ENCODE peak calls at places on chromosome 2, in six cellular contexts. M is Caco-2; I is activated CD8-positive, alpha-beta memory T cell treated with anti-CD3 and anti-CD28 coated beads, Interleukin-2, amount 50 U/mL, for 48 hours; O is NCI-H1436 treated with DMSO at 0.1 percent for 48 hours; G is cardiac muscle cell; V is activated T-helper 1 cell treated with anti-CD3 and anti-CD28 coated beads, Interleukin-2, amount 50 U/mL, for 16 hours. L is an unnamed sample.

GRCh38 chr2:22880161-22880560 is 504.8 kb upstream of the KLHL29 start:
- DNase-seq in M (no peak), I (no peak), O (no peak), G (no peak), V (no peak), L (peak; percentile 48)

GRCh38 chr2:38095996-38096861 is 20.3 kb upstream of the CYP1B1 start:
- DNase-seq in M (peak; percentile 92), I (no peak), O (no peak), G (peak; percentile 57), V (no peak), L (peak; percentile 29)

GRCh38 chr2:160087854-160088745 is 25.7 kb upstream of the PLA2R1 start:
- DNase-seq in M (no peak), I (no peak), O (no peak), G (peak; percentile 30), V (no peak), L (peak; percentile 10)

GRCh38 chr2:239934571-239935171 is 90.5 kb downstream of the NDUFA10 start:
- DNase-seq in M (peak; percentile 27), I (peak; percentile 80), O (no peak), G (peak; percentile 67), V (peak; percentile 20), L (peak; percentile 7)

GRCh38 chr2:112118148-112118547 is 20.0 kb upstream of the FBLN7 start:
- DNase-seq in M (no peak), I (no peak), O (no peak), G (no peak), V (no peak), L (no peak)

GRCh38 chr2:71796174-71796592 is 342.8 kb downstream of the DYSF start:
- DNase-seq in M (no peak), I (no peak), O (no peak), G (peak; percentile 27), V (no peak), L (no peak)

GRCh38 chr2:209459359-209459758 is 35.5 kb downstream of the MAP2 start:
- DNase-seq in M (no peak), I (no peak), O (no peak), G (no peak), V (no peak), L (no peak)

GRCh38 chr2:29259221-29259620 is 144.0 kb downstream of the CLIP4 start:
- DNase-seq in M (no peak), I (no peak), O (no peak), G (no peak), V (no peak), L (no peak)

GRCh38 chr2:1625281-1626001 is 118.9 kb downstream of the PXDN start:
- DNase-seq in M (peak; percentile 76), I (no peak), O (no peak), G (peak; percentile 60), V (no peak), L (no peak)

GRCh38 chr2:218816561-218817011 is 15.0 kb downstream of the PRKAG3 start:
- DNase-seq in M (no peak), I (no peak), O (no peak), G (no peak), V (no peak), L (no peak)

GRCh38 chr2:240988146-240988545 is 10.3 kb upstream of the SNED1 start:
- DNase-seq in M (no peak), I (no peak), O (no peak), G (no peak), V (no peak), L (no peak)

GRCh38 chr2:135056790-135057189 is 4.7 kb downstream of the RAB3GAP1 start:
- DNase-seq in M (no peak), I (no peak), O (no peak), G (peak; percentile 24), V (no peak), L (no peak)

GRCh38 chr2:212659441-212659840 is 120.8 kb upstream of the ERBB4 start:
- DNase-seq in M (no peak), I (no peak), O (no peak), G (no peak), V (no peak), L (no peak)

GRCh38 chr2:19139386-19139785 is 219.0 kb downstream of the OSR1 start:
- DNase-seq in M (no peak), I (no peak), O (no peak), G (no peak), V (no peak), L (no peak)

GRCh38 chr2:241033346-241033987 is 35.0 kb downstream of the SNED1 start:
- DNase-seq in M (no peak), I (no peak), O (no peak), G (no peak), V (no peak), L (no peak)

GRCh38 chr2:219736196-219736595 is 108.8 kb downstream of the SLC4A3 start:
- DNase-seq in M (no peak), I (no peak), O (no peak), G (peak; percentile 87), V (no peak), L (peak; percentile 80)

GRCh38 chr2:240182476-240182875 is 42.0 kb upstream of the OTOS start:
- DNase-seq in M (no peak), I (no peak), O (no peak), G (no peak), V (no peak), L (no peak)

GRCh38 chr2:207163053-207163814 is 2.5 kb downstream of the KLF7 start:
- DNase-seq in M (no peak), I (no peak), O (no peak), G (peak; percentile 87), V (no peak), L (no peak)

GRCh38 chr2:3257166-3257565 is 120.5 kb downstream of the EIPR1 start:
- DNase-seq in M (no peak), I (no peak), O (no peak), G (no peak), V (no peak), L (peak; percentile 85)

GRCh38 chr2:106175084-106175850 is 18.8 kb downstream of the UXS1 start:
- DNase-seq in M (no peak), I (no peak), O (no peak), G (no peak), V (no peak), L (no peak)

GRCh38 chr2:143452817-143453462 is 323.7 kb downstream of the ARHGAP15 start:
- DNase-seq in M (no peak), I (no peak), O (no peak), G (no peak), V (no peak), L (no peak)

GRCh38 chr2:25159947-25160346 is 8.4 kb downstream of the POMC start:
- DNase-seq in M (peak; percentile 76), I (no peak), O (no peak), G (peak; percentile 42), V (no peak), L (no peak)

GRCh38 chr2:231219289-231219688 is 20.9 kb downstream of the ARMC9 start:
- DNase-seq in M (no peak), I (no peak), O (no peak), G (no peak), V (no peak), L (no peak)

GRCh38 chr2:71546777-71547281 is 93.5 kb downstream of the DYSF start:
- DNase-seq in M (no peak), I (no peak), O (no peak), G (no peak), V (no peak), L (no peak)

GRCh38 chr2:205477016-205477705 is 205.1 kb upstream of the NRP2 start:
- DNase-seq in M (peak; percentile 37), I (no peak), O (no peak), G (peak; percentile 2), V (no peak), L (no peak)

GRCh38 chr2:25418944-25419677 is 77.4 kb upstream of the DNMT3A start:
- DNase-seq in M (no peak), I (no peak), O (no peak), G (peak; percentile 31), V (no peak), L (peak; percentile 95)

GRCh38 chr2:62685986-62686625 is 19.4 kb upstream of the EHBP1 start:
- DNase-seq in M (no peak), I (no peak), O (no peak), G (no peak), V (no peak), L (peak; percentile 76)

GRCh38 chr2:178449700-178450573 is 1.0 kb downstream of the PRKRA start:
- DNase-seq in M (no peak), I (no peak), O (no peak), G (peak; percentile 8), V (no peak), L (no peak)

GRCh38 chr2:96099861-96100798 is 16.2 kb downstream of the ADRA2B start:
- DNase-seq in M (peak; percentile 40), I (peak; percentile 43), O (no peak), G (no peak), V (no peak), L (no peak)

GRCh38 chr2:85655961-85656403 is 12.0 kb downstream of the SFTPB start:
- DNase-seq in M (no peak), I (no peak), O (no peak), G (no peak), V (no peak), L (no peak)

GRCh38 chr2:26469092-26469710 is 8.7 kb downstream of the OTOF start:
- DNase-seq in M (peak; percentile 78), I (peak; percentile 89), O (no peak), G (peak; percentile 63), V (peak; percentile 26), L (peak; percentile 70)

GRCh38 chr2:235080108-235080507 is 128.3 kb downstream of the SH3BP4 start:
- DNase-seq in M (no peak), I (no peak), O (no peak), G (no peak), V (no peak), L (no peak)

GRCh38 chr2:221124542-221125235 is 447.4 kb downstream of the EPHA4 start:
- DNase-seq in M (no peak), I (no peak), O (peak; percentile 69), G (no peak), V (no peak), L (peak; percentile 89)

GRCh38 chr2:27211943-27212625 is at the start of the genes ATRAID and SLC5A6:
- DNase-seq in M (peak; percentile 90), I (peak; percentile 93), O (peak; percentile 14), G (peak; percentile 92), V (peak; percentile 83), L (peak; percentile 91)